ENCODE peak calls at places on chromosomes 2 and 18, in ten cellular contexts. One of them, this sample, is unnamed.

GRCh38 chr2:25872134-25872533 is 6.2 kb downstream of the ASXL2 start:
- DNase-seq in activated T-cell treated with anti-CD3 and anti-CD28 coated beads, Interleukin-2, amount 50 U/mL, for 72 hours: no peak
- DNase-seq in GM12892: no peak
- DNase-seq in left ventricle myocardium inferior: no peak
- DNase-seq in Caki2: no peak
- DNase-seq in left lung: no peak
- DNase-seq in lung: no peak
- DNase-seq in astrocyte of the spinal cord: no peak
- DNase-seq in stimulated activated CD8-positive, alpha-beta memory T cell treated with anti-CD3 and anti-CD28 coated beads, Interleukin-2, amount 100 ng/mL, for 48 hours: no peak
- DNase-seq in activated naive CD8-positive, alpha-beta T cell treated with anti-CD3 and anti-CD28 coated beads, Interleukin-2, amount 10 ng/mL, durations not matched to agents 7 days and 5 days: no peak
- DNase-seq in this sample: no peak

GRCh38 chr2:217393585-217394032 is 533.7 kb upstream of the TNP1 start:
- DNase-seq in left lung: no peak
- DNase-seq in astrocyte of the spinal cord: peak
- DNase-seq in left ventricle myocardium inferior: peak
- DNase-seq in GM12892: no peak
- DNase-seq in lung: peak
- DNase-seq in activated naive CD8-positive, alpha-beta T cell treated with anti-CD3 and anti-CD28 coated beads, Interleukin-2, amount 10 ng/mL, durations not matched to agents 7 days and 5 days: no peak
- DNase-seq in stimulated activated CD8-positive, alpha-beta memory T cell treated with anti-CD3 and anti-CD28 coated beads, Interleukin-2, amount 100 ng/mL, for 48 hours: no peak
- DNase-seq in Caki2: no peak
- DNase-seq in activated T-cell treated with anti-CD3 and anti-CD28 coated beads, Interleukin-2, amount 50 U/mL, for 72 hours: no peak
- DNase-seq in this sample: no peak

GRCh38 chr18:79059456-79059855 is 9.7 kb upstream of the ATP9B start:
- DNase-seq in activated naive CD8-positive, alpha-beta T cell treated with anti-CD3 and anti-CD28 coated beads, Interleukin-2, amount 10 ng/mL, durations not matched to agents 7 days and 5 days: no peak
- DNase-seq in GM12892: no peak
- DNase-seq in Caki2: no peak
- DNase-seq in left lung: no peak
- DNase-seq in activated T-cell treated with anti-CD3 and anti-CD28 coated beads, Interleukin-2, amount 50 U/mL, for 72 hours: no peak
- DNase-seq in astrocyte of the spinal cord: no peak
- DNase-seq in stimulated activated CD8-positive, alpha-beta memory T cell treated with anti-CD3 and anti-CD28 coated beads, Interleukin-2, amount 100 ng/mL, for 48 hours: no peak
- DNase-seq in left ventricle myocardium inferior: no peak
- DNase-seq in lung: no peak
- DNase-seq in this sample: no peak

GRCh38 chr2:147636238-147636887 is 208.5 kb upstream of the ACVR2A start:
- DNase-seq in astrocyte of the spinal cord: peak
- DNase-seq in lung: no peak
- DNase-seq in left ventricle myocardium inferior: no peak
- DNase-seq in activated naive CD8-positive, alpha-beta T cell treated with anti-CD3 and anti-CD28 coated beads, Interleukin-2, amount 10 ng/mL, durations not matched to agents 7 days and 5 days: no peak
- DNase-seq in Caki2: no peak
- DNase-seq in stimulated activated CD8-positive, alpha-beta memory T cell treated with anti-CD3 and anti-CD28 coated beads, Interleukin-2, amount 100 ng/mL, for 48 hours: no peak
- DNase-seq in activated T-cell treated with anti-CD3 and anti-CD28 coated beads, Interleukin-2, amount 50 U/mL, for 72 hours: no peak
- DNase-seq in GM12892: no peak
- DNase-seq in left lung: no peak
- DNase-seq in this sample: no peak

GRCh38 chr2:227942021-227942420 is 70.6 kb downstream of the DAW1 start:
- DNase-seq in left ventricle myocardium inferior: no peak
- DNase-seq in astrocyte of the spinal cord: no peak
- DNase-seq in stimulated activated CD8-positive, alpha-beta memory T cell treated with anti-CD3 and anti-CD28 coated beads, Interleukin-2, amount 100 ng/mL, for 48 hours: no peak
- DNase-seq in Caki2: no peak
- DNase-seq in lung: no peak
- DNase-seq in activated T-cell treated with anti-CD3 and anti-CD28 coated beads, Interleukin-2, amount 50 U/mL, for 72 hours: no peak
- DNase-seq in left lung: no peak
- DNase-seq in GM12892: no peak
- DNase-seq in activated naive CD8-positive, alpha-beta T cell treated with anti-CD3 and anti-CD28 coated beads, Interleukin-2, amount 10 ng/mL, durations not matched to agents 7 days and 5 days: no peak
- DNase-seq in this sample: no peak

GRCh38 chr2:119421731-119422130 is 9.9 kb upstream of the TMEM37 start:
- DNase-seq in Caki2: no peak
- DNase-seq in left lung: no peak
- DNase-seq in activated T-cell treated with anti-CD3 and anti-CD28 coated beads, Interleukin-2, amount 50 U/mL, for 72 hours: no peak
- DNase-seq in lung: no peak
- DNase-seq in stimulated activated CD8-positive, alpha-beta memory T cell treated with anti-CD3 and anti-CD28 coated beads, Interleukin-2, amount 100 ng/mL, for 48 hours: no peak
- DNase-seq in astrocyte of the spinal cord: no peak
- DNase-seq in GM12892: no peak
- DNase-seq in activated naive CD8-positive, alpha-beta T cell treated with anti-CD3 and anti-CD28 coated beads, Interleukin-2, amount 10 ng/mL, durations not matched to agents 7 days and 5 days: no peak
- DNase-seq in left ventricle myocardium inferior: no peak
- DNase-seq in this sample: no peak

GRCh38 chr2:45879406-45879805 is 227.9 kb downstream of the PRKCE start:
- DNase-seq in left ventricle myocardium inferior: no peak
- DNase-seq in activated T-cell treated with anti-CD3 and anti-CD28 coated beads, Interleukin-2, amount 50 U/mL, for 72 hours: no peak
- DNase-seq in left lung: no peak
- DNase-seq in astrocyte of the spinal cord: no peak
- DNase-seq in GM12892: no peak
- DNase-seq in stimulated activated CD8-positive, alpha-beta memory T cell treated with anti-CD3 and anti-CD28 coated beads, Interleukin-2, amount 100 ng/mL, for 48 hours: no peak
- DNase-seq in Caki2: no peak
- DNase-seq in activated naive CD8-positive, alpha-beta T cell treated with anti-CD3 and anti-CD28 coated beads, Interleukin-2, amount 10 ng/mL, durations not matched to agents 7 days and 5 days: no peak
- DNase-seq in lung: no peak
- DNase-seq in this sample: no peak

GRCh38 chr2:224023188-224023587 is 15.9 kb downstream of the SERPINE2 start:
- DNase-seq in left lung: no peak
- DNase-seq in stimulated activated CD8-positive, alpha-beta memory T cell treated with anti-CD3 and anti-CD28 coated beads, Interleukin-2, amount 100 ng/mL, for 48 hours: no peak
- DNase-seq in activated T-cell treated with anti-CD3 and anti-CD28 coated beads, Interleukin-2, amount 50 U/mL, for 72 hours: no peak
- DNase-seq in astrocyte of the spinal cord: peak
- DNase-seq in lung: no peak
- DNase-seq in left ventricle myocardium inferior: no peak
- DNase-seq in GM12892: no peak
- DNase-seq in Caki2: peak
- DNase-seq in activated naive CD8-positive, alpha-beta T cell treated with anti-CD3 and anti-CD28 coated beads, Interleukin-2, amount 10 ng/mL, durations not matched to agents 7 days and 5 days: no peak
- DNase-seq in this sample: no peak

GRCh38 chr2:188388831-188389230 is 97.2 kb downstream of the GULP1 start:
- DNase-seq in GM12892: no peak
- DNase-seq in astrocyte of the spinal cord: no peak
- DNase-seq in left ventricle myocardium inferior: no peak
- DNase-seq in activated naive CD8-positive, alpha-beta T cell treated with anti-CD3 and anti-CD28 coated beads, Interleukin-2, amount 10 ng/mL, durations not matched to agents 7 days and 5 days: no peak
- DNase-seq in activated T-cell treated with anti-CD3 and anti-CD28 coated beads, Interleukin-2, amount 50 U/mL, for 72 hours: no peak
- DNase-seq in lung: no peak
- DNase-seq in stimulated activated CD8-positive, alpha-beta memory T cell treated with anti-CD3 and anti-CD28 coated beads, Interleukin-2, amount 100 ng/mL, for 48 hours: no peak
- DNase-seq in Caki2: no peak
- DNase-seq in left lung: no peak
- DNase-seq in this sample: no peak